ENCODE peak calls at places on chromosomes 2 and 18, in eight cellular contexts. G, P, T, Z, U, J, A and X are unnamed samples.

GRCh38 chr18:12246849-12247808 is 7.0 kb upstream of the CIDEA start:
- DNase-seq in P (no peak), J (peak), A (peak), T (no peak), U (no peak), G (no peak), Z (peak), X (no peak)

GRCh38 chr2:134790487-134790886 is 47.9 kb upstream of the ACMSD start:
- DNase-seq in Z (no peak), P (no peak), T (no peak), G (no peak), J (no peak), A (no peak), U (no peak), X (no peak)

GRCh38 chr2:216554286-216554685 is 55.6 kb downstream of the RPL37A start:
- DNase-seq in A (no peak), U (no peak), P (no peak), T (no peak), Z (no peak), G (no peak), J (no peak), X (no peak)

GRCh38 chr2:41182961-41183360 is 731.1 kb upstream of the SLC8A1 start:
- DNase-seq in U (no peak), P (no peak), Z (no peak), T (no peak), A (no peak), G (no peak), J (no peak), X (no peak)

GRCh38 chr2:42314892-42315468 is 46.0 kb downstream of the COX7A2L start:
- DNase-seq in J (peak), P (no peak), Z (no peak), A (no peak), U (no peak), G (peak), T (no peak), X (no peak)

GRCh38 chr18:8657050-8657820 is 48.0 kb downstream of the RAB12 start:
- DNase-seq in U (no peak), P (no peak), A (no peak), Z (no peak), T (no peak), G (no peak), J (no peak), X (no peak)

GRCh38 chr2:14633451-14634211 is 1.1 kb downstream of the LRATD1 start:
- DNase-seq in T (peak), G (no peak), Z (peak), U (no peak), A (no peak), P (peak), J (peak), X (peak)

GRCh38 chr18:35588995-35589394 is 7.5 kb downstream of the GALNT1 start:
- DNase-seq in G (no peak), J (no peak), U (no peak), P (no peak), Z (peak), A (no peak), T (no peak), X (peak)

GRCh38 chr2:142750858-142751257 is 126.6 kb upstream of the KYNU start:
- DNase-seq in T (no peak), J (no peak), A (no peak), U (no peak), Z (no peak), P (no peak), G (no peak), X (no peak)

GRCh38 chr2:189116059-189116458 is 63.5 kb downstream of the COL5A2 start:
- DNase-seq in P (no peak), Z (peak), G (peak), T (no peak), U (no peak), J (no peak), A (no peak), X (no peak)

GRCh38 chr2:73089270-73090030 is 17.9 kb upstream of the SFXN5 start:
- DNase-seq in J (peak), Z (no peak), P (no peak), A (no peak), G (peak), T (no peak), U (peak), X (no peak)

GRCh38 chr2:143819190-143819735 is 690.0 kb downstream of the ARHGAP15 start:
- DNase-seq in A (no peak), J (no peak), U (no peak), Z (no peak), T (no peak), P (no peak), G (peak), X (no peak)

GRCh38 chr2:212066546-212066945 is 472.1 kb downstream of the ERBB4 start:
- DNase-seq in J (no peak), T (no peak), U (no peak), P (no peak), A (no peak), G (peak), Z (no peak), X (no peak)

GRCh38 chr2:23235292-23235691 is 149.7 kb upstream of the KLHL29 start:
- DNase-seq in G (no peak), A (no peak), P (no peak), U (no peak), T (no peak), Z (no peak), J (peak), X (no peak)

GRCh38 chr18:76895498-76895897 is 73.1 kb downstream of the ZNF236 start:
- DNase-seq in T (no peak), P (no peak), G (no peak), A (no peak), J (no peak), Z (no peak), U (no peak), X (no peak)
- TF ChIP-seq CTCF in T (no peak), P (no peak), G (no peak), A (no peak), J (no peak), Z (no peak), U (no peak), X (no peak)

GRCh38 chr2:199356412-199356811 is 101.3 kb downstream of the SATB2 start:
- DNase-seq in G (peak), T (no peak), J (no peak), Z (no peak), U (no peak), A (no peak), P (no peak), X (no peak)
- TF ChIP-seq CTCF in G (no peak), T (no peak), J (no peak), Z (no peak), U (no peak), A (no peak), P (no peak), X (no peak)

DNA sequence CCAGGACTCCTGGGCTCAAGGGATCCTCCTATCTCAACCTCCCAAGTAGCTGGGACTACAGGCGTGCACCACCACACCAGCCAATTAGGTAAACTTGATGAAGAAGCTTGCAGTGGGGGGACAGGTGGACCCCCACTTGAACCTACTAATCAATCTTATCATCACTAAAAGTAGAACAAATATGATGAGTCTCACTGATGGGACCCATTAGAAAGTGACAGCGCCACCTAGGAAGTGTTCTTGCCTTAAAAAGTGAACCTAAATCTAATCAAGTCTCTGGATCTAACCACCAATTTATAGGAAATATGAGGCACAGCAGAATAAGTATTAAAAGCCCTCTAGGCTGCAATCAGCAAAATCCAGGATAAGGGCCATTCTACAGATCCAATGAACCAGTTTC is 79.2 kb downstream of the BIN1 start:
- DNase-seq in T (no peak), A (no peak), Z (no peak), P (no peak), J (no peak), U (no peak), G (no peak), X (no peak)
- TF ChIP-seq CTCF in T (no peak), A (no peak), Z (peak), P (no peak), J (peak), U (peak), G (no peak), X (no peak)

GRCh38 chr18:27017901-27018500 is 152.5 kb upstream of the AQP4 start:
- DNase-seq in U (peak), J (no peak), G (no peak), Z (no peak), P (no peak), T (no peak), A (no peak), X (peak)
- TF ChIP-seq CTCF in U (peak), J (no peak), G (no peak), Z (peak), P (peak), T (peak), A (peak), X (peak)